ENCODE peak calls at places on chromosome 19, in ten cellular contexts. S, N, D, X, G, F, C, H, E and A are unnamed samples.

GRCh38 chr19:3346677-3347353 is 19.6 kb upstream of the NFIC start:
- DNase-seq in S (no peak), N (peak), D (peak), X (no peak), G (no peak), F (no peak), C (no peak), H (no peak), E (no peak), A (peak)

GRCh38 chr19:964761-965694 is 19.1 kb upstream of the WDR18 start:
- DNase-seq in S (no peak), N (peak), D (no peak), X (no peak), G (no peak), F (no peak), C (no peak), H (no peak), E (no peak), A (no peak)

GRCh38 chr19:30741539-30741938 is 369.4 kb downstream of the ZNF536 start:
- DNase-seq in S (no peak), N (no peak), D (no peak), X (no peak), G (no peak), F (no peak), C (no peak), H (no peak), E (no peak), A (no peak)

GRCh38 chr19:756232-756631 is 5.3 kb downstream of the MISP start:
- DNase-seq in S (no peak), N (no peak), D (peak), X (no peak), G (no peak), F (no peak), C (no peak), H (no peak), E (no peak), A (no peak)

GRCh38 chr19:3075605-3076431 is 13.5 kb upstream of the TLE5 start:
- DNase-seq in S (no peak), N (peak), D (peak), X (peak), G (peak), F (no peak), C (peak), H (no peak), E (no peak), A (peak)

GRCh38 chr19:15022752-15023151 is 26.5 kb upstream of the CASP14 start:
- DNase-seq in S (no peak), N (no peak), D (no peak), X (no peak), G (no peak), F (no peak), C (no peak), H (no peak), E (no peak), A (peak)

GRCh38 chr19:13492128-13492527 is 14.2 kb downstream of the CACNA1A start:
- DNase-seq in S (no peak), N (no peak), D (peak), X (no peak), G (no peak), F (no peak), C (no peak), H (peak), E (no peak), A (no peak)

GRCh38 chr19:43723588-43723987 is 7.7 kb downstream of the IRGC start:
- DNase-seq in S (no peak), N (no peak), D (no peak), X (no peak), G (no peak), F (no peak), C (no peak), H (no peak), E (no peak), A (peak)

GRCh38 chr19:5434351-5434917 is 20.8 kb upstream of the ZNRF4 start:
- DNase-seq in S (no peak), N (no peak), D (no peak), X (no peak), G (no peak), F (no peak), C (no peak), H (no peak), E (no peak), A (no peak)

GRCh38 chr19:16002380-16002779 is 53.6 kb downstream of the OR10H4 start:
- DNase-seq in S (no peak), N (no peak), D (no peak), X (no peak), G (no peak), F (no peak), C (no peak), H (no peak), E (no peak), A (no peak)

GRCh38 chr19:13154241-13154778 is 4.1 kb downstream of the IER2 start:
- DNase-seq in S (peak), N (peak), D (peak), X (no peak), G (no peak), F (peak), C (peak), H (peak), E (no peak), A (peak)

GRCh38 chr19:1967087-1967608 is 26.2 kb downstream of the CSNK1G2 start:
- DNase-seq in S (no peak), N (no peak), D (no peak), X (no peak), G (no peak), F (no peak), C (peak), H (no peak), E (no peak), A (no peak)

GRCh38 chr19:12701596-12702282 is 5.3 kb upstream of the FBXW9 start:
- DNase-seq in S (no peak), N (no peak), D (no peak), X (no peak), G (no peak), F (no peak), C (no peak), H (no peak), E (no peak), A (no peak)

GRCh38 chr19:13299838-13300237 is 149.6 kb downstream of the IER2 start:
- DNase-seq in S (no peak), N (no peak), D (no peak), X (no peak), G (no peak), F (no peak), C (no peak), H (no peak), E (no peak), A (no peak)

GRCh38 chr19:44948763-44949374 is 3.0 kb downstream of the APOC2 start:
- DNase-seq in S (no peak), N (no peak), D (no peak), X (no peak), G (no peak), F (no peak), C (no peak), H (no peak), E (no peak), A (no peak)

GRCh38 chr19:18796239-18796638 is 5.1 kb upstream of the COMP start:
- DNase-seq in S (no peak), N (no peak), D (no peak), X (no peak), G (no peak), F (no peak), C (no peak), H (no peak), E (no peak), A (no peak)

GRCh38 chr19:19866599-19867248 is 1.0 kb downstream of the ZNF253 start:
- DNase-seq in S (no peak), N (peak), D (peak), X (peak), G (no peak), F (no peak), C (no peak), H (peak), E (no peak), A (peak)

GRCh38 chr19:14031719-14032480 is at the start of gene IL27RA:
- DNase-seq in S (no peak), N (peak), D (peak), X (peak), G (no peak), F (peak), C (peak), H (no peak), E (peak), A (peak)

GRCh38 chr19:46115396-46116109 is 8.9 kb downstream of the IGFL3 start:
- DNase-seq in S (peak), N (no peak), D (peak), X (no peak), G (no peak), F (no peak), C (no peak), H (peak), E (no peak), A (no peak)

GRCh38 chr19:7772752-7773291 is 9.8 kb downstream of the CLEC4M start:
- DNase-seq in S (no peak), N (no peak), D (no peak), X (no peak), G (no peak), F (peak), C (no peak), H (no peak), E (no peak), A (no peak)

GRCh38 chr19:50669319-50670101 is 20.3 kb downstream of the C19orf81 start:
- DNase-seq in S (no peak), N (no peak), D (peak), X (no peak), G (no peak), F (peak), C (no peak), H (no peak), E (no peak), A (no peak)

GRCh38 chr19:39032164-39032918 is at the start of gene FBXO27:
- DNase-seq in S (no peak), N (no peak), D (peak), X (no peak), G (peak), F (no peak), C (no peak), H (no peak), E (no peak), A (peak)

GRCh38 chr19:11008111-11008510 is 47.3 kb downstream of the SMARCA4 start:
- DNase-seq in S (no peak), N (no peak), D (no peak), X (no peak), G (no peak), F (no peak), C (no peak), H (no peak), E (no peak), A (no peak)

GRCh38 chr19:28289294-28290063 is 923.5 kb downstream of the UQCRFS1 start:
- DNase-seq in S (no peak), N (no peak), D (peak), X (no peak), G (peak), F (no peak), C (no peak), H (peak), E (no peak), A (peak)

GRCh38 chr19:38204728-38205127 is 19.3 kb downstream of the DPF1 start:
- DNase-seq in S (no peak), N (no peak), D (no peak), X (no peak), G (peak), F (no peak), C (no peak), H (no peak), E (no peak), A (no peak)

GRCh38 chr19:16516923-16517610 is 20.9 kb downstream of the C19orf44 start:
- DNase-seq in S (no peak), N (no peak), D (no peak), X (no peak), G (no peak), F (no peak), C (no peak), H (no peak), E (no peak), A (no peak)

GRCh38 chr19:46890423-46891170 is 29.8 kb downstream of the ARHGAP35 start:
- DNase-seq in S (no peak), N (no peak), D (peak), X (no peak), G (no peak), F (no peak), C (no peak), H (peak), E (no peak), A (no peak)

GRCh38 chr19:28553764-28554163 is 659.2 kb downstream of the UQCRFS1 start:
- DNase-seq in S (no peak), N (no peak), D (no peak), X (no peak), G (no peak), F (no peak), C (no peak), H (no peak), E (no peak), A (no peak)

GRCh38 chr19:49441210-49441959 is at the start of gene SLC17A7:
- DNase-seq in S (no peak), N (no peak), D (peak), X (peak), G (no peak), F (no peak), C (no peak), H (no peak), E (no peak), A (no peak)

GRCh38 chr19:11408591-11408990 is 10.5 kb downstream of the RGL3 start:
- DNase-seq in S (no peak), N (no peak), D (no peak), X (no peak), G (no peak), F (no peak), C (no peak), H (no peak), E (no peak), A (no peak)

GRCh38 chr19:21482863-21483276 is 22.5 kb upstream of the ZNF429 start:
- DNase-seq in S (no peak), N (peak), D (peak), X (peak), G (no peak), F (no peak), C (peak), H (no peak), E (no peak), A (peak)

GRCh38 chr19:5624154-5624663 is 1.3 kb downstream of the SAFB start:
- DNase-seq in S (no peak), N (peak), D (peak), X (no peak), G (no peak), F (peak), C (no peak), H (no peak), E (no peak), A (peak)

GRCh38 chr19:12884627-12884925 is 2.4 kb downstream of the KLF1 start:
- DNase-seq in S (no peak), N (no peak), D (no peak), X (no peak), G (no peak), F (no peak), C (no peak), H (no peak), E (no peak), A (no peak)

GRCh38 chr19:29844891-29845575 is 33.2 kb downstream of the CCNE1 start:
- DNase-seq in S (peak), N (peak), D (peak), X (peak), G (peak), F (peak), C (peak), H (peak), E (peak), A (peak)

GRCh38 chr19:5292843-5293606 is 47.6 kb downstream of the PTPRS start:
- DNase-seq in S (peak), N (peak), D (peak), X (no peak), G (no peak), F (no peak), C (peak), H (peak), E (no peak), A (no peak)

GRCh38 chr19:2607712-2608601 is 94.5 kb downstream of the GNG7 start:
- DNase-seq in S (no peak), N (peak), D (no peak), X (peak), G (no peak), F (no peak), C (peak), H (no peak), E (no peak), A (peak)